ENCODE peak calls at places on chromosomes 3 and 15, in eight cellular contexts. H is Panc1; E is breast epithelium; A is cardiac fibroblast; V is mucosa of descending colon; S is GM06990; C is CD4-positive, alpha-beta T cell; P is dorsolateral prefrontal cortex. I is an unnamed sample.

GRCh38 chr15:51076898-51077564 is 17.7 kb downstream of the TNFAIP8L3 start:
- DNase-seq in V (peak), E (no peak), A (peak), P (no peak), S (peak), C (no peak), H (no peak), I (no peak)

GRCh38 chr3:183475019-183475418 is 46.6 kb upstream of the MCF2L2 start:
- DNase-seq in E (no peak), P (no peak), A (peak), V (no peak), H (no peak), C (no peak), S (no peak), I (no peak)

GRCh38 chr15:69897471-69898237 is 200.1 kb downstream of the TLE3 start:
- DNase-seq in H (no peak), A (no peak), S (no peak), C (no peak), E (no peak), P (no peak), V (no peak), I (no peak)

GRCh38 chr3:184712579-184713355 is 903 bp upstream of the MAGEF1 start:
- DNase-seq in V (no peak), P (no peak), H (no peak), S (no peak), E (no peak), C (no peak), A (no peak), I (no peak)

GRCh38 chr15:42145546-42146455 is 10.6 kb downstream of the PLA2G4F start:
- DNase-seq in E (peak), A (no peak), S (no peak), P (no peak), C (no peak), H (no peak), V (no peak), I (no peak)

GRCh38 chr15:70164910-70165791 is 67.4 kb upstream of the TLE3 start:
- DNase-seq in E (peak), C (no peak), V (no peak), S (no peak), A (no peak), H (no peak), P (no peak), I (no peak)

GRCh38 chr15:33013827-33014445 is 180.6 kb downstream of the FMN1 start:
- DNase-seq in C (no peak), P (no peak), H (peak), A (peak), V (no peak), S (no peak), E (no peak), I (no peak)

GRCh38 chr15:88174571-88174970 is 82.0 kb downstream of the NTRK3 start:
- DNase-seq in V (no peak), H (no peak), A (no peak), C (no peak), S (no peak), P (no peak), E (no peak), I (no peak)

GRCh38 chr3:52128118-52128683 is 26.0 kb downstream of the POC1A start:
- DNase-seq in S (no peak), E (no peak), H (peak), P (no peak), C (no peak), V (no peak), A (peak), I (no peak)

GRCh38 chr3:20123121-20123652 is 62.8 kb downstream of the SGO1 start:
- DNase-seq in A (no peak), C (no peak), S (no peak), H (no peak), P (no peak), E (no peak), V (no peak), I (no peak)

GRCh38 chr3:159238646-159239045 is 436.8 kb downstream of the MFSD1 start:
- DNase-seq in P (no peak), E (no peak), H (no peak), A (no peak), C (no peak), V (no peak), S (no peak), I (no peak)

GRCh38 chr15:85837011-85837433 is 42.3 kb upstream of the KLHL25 start:
- DNase-seq in P (no peak), A (no peak), E (no peak), V (peak), C (no peak), S (no peak), H (peak), I (no peak)

GRCh38 chr3:33749546-33750215 is 31.6 kb upstream of the CLASP2 start:
- DNase-seq in C (no peak), E (no peak), A (peak), S (no peak), H (no peak), V (no peak), P (no peak), I (no peak)

GRCh38 chr15:48978638-48979037 is 14.9 kb upstream of the SHC4 start:
- DNase-seq in C (no peak), E (no peak), V (no peak), P (no peak), A (no peak), H (no peak), S (no peak), I (no peak)

GRCh38 chr3:53817809-53818208 is 28.4 kb downstream of the CHDH start:
- DNase-seq in P (no peak), E (no peak), S (no peak), C (no peak), A (no peak), H (no peak), V (no peak), I (no peak)

GRCh38 chr15:31434418-31435255 is 108.0 kb downstream of the KLF13 start:
- DNase-seq in P (no peak), A (peak), S (peak), H (no peak), V (peak), C (no peak), E (no peak), I (peak)

GRCh38 chr3:71537211-71537611 is 46.3 kb downstream of the FOXP1 start:
- DNase-seq in P (no peak), C (no peak), E (no peak), H (no peak), V (no peak), S (no peak), A (peak), I (no peak)

GRCh38 chr3:23548706-23549105 is 257.0 kb upstream of the UBE2E1 start:
- DNase-seq in H (no peak), S (no peak), P (no peak), C (no peak), E (no peak), A (peak), V (no peak), I (no peak)

GRCh38 chr3:69386535-69387385 is 872 bp upstream of the FRMD4B start:
- DNase-seq in H (no peak), S (no peak), V (no peak), A (no peak), C (no peak), P (no peak), E (no peak), I (no peak)

GRCh38 chr3:71369733-71370391 is 213.7 kb downstream of the FOXP1 start:
- DNase-seq in S (no peak), H (no peak), V (no peak), A (peak), C (no peak), E (no peak), P (no peak), I (no peak)

GRCh38 chr15:52143862-52144261 is 31.3 kb upstream of the BCL2L10 start:
- DNase-seq in V (no peak), H (no peak), S (no peak), P (no peak), A (peak), C (no peak), E (no peak), I (no peak)

GRCh38 chr3:120907659-120908029 is 361 bp upstream of the STXBP5L start:
- DNase-seq in C (no peak), P (no peak), S (no peak), V (no peak), E (no peak), H (no peak), A (no peak), I (no peak)

GRCh38 chr3:59555593-59556315 is 505.9 kb upstream of the CFAP20DC start:
- DNase-seq in V (no peak), P (no peak), C (no peak), S (no peak), A (peak), H (no peak), E (no peak), I (no peak)

GRCh38 chr3:133469140-133469731 is 69.4 kb downstream of the BFSP2 start:
- DNase-seq in V (no peak), P (no peak), C (no peak), E (no peak), H (no peak), S (no peak), A (peak), I (no peak)

GRCh38 chr15:83887404-83887803 is 233.5 kb downstream of the ADAMTSL3 start:
- DNase-seq in C (no peak), A (no peak), H (no peak), E (no peak), P (no peak), S (no peak), V (no peak), I (no peak)

GRCh38 chr15:70611286-70611685 is 152.1 kb downstream of the UACA start:
- DNase-seq in C (no peak), A (no peak), V (no peak), E (no peak), S (no peak), H (no peak), P (no peak), I (no peak)

GRCh38 chr15:88246666-88247446 is 9.7 kb downstream of the NTRK3 start:
- DNase-seq in C (peak), A (peak), V (peak), E (peak), S (peak), H (peak), P (peak), I (peak)

GRCh38 chr15:98648654-98649537 is 557 bp downstream of the IGF1R start:
- DNase-seq in E (no peak), H (no peak), C (peak), V (peak), A (peak), S (peak), P (no peak), I (no peak)
- TF ChIP-seq CTCF in E (no peak), H (peak), C (no peak), V (peak), A (no peak), S (peak), P (no peak), I (no peak)

GRCh38 chr15:72495007-72495406 is 20.9 kb downstream of the ARIH1 start:
- DNase-seq in S (no peak), H (no peak), C (no peak), E (no peak), P (no peak), A (no peak), V (no peak), I (no peak)
- TF ChIP-seq CTCF in S (no peak), H (no peak), C (no peak), E (no peak), P (no peak), A (no peak), V (no peak), I (no peak)

DNA sequence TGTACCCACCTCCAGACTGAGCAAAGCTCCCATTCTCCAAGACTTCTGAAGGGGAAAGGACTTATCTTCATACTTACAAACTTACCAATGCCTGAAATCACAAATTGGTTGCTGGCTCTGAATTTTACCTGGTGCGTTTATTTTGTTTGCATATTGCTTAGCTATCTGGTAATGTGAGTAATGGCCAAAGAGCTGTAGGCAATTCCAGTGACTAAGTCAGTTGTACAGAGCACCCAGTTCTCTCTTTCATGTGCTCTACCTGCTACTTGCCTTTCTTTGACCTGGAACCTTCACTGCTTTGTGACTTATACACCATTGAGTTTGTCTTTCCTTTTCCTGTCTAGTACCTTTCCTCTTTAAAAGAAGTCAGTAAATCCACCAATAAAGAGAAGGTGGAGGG is 755.9 kb upstream of the LMCD1 start:
- DNase-seq in H (no peak), E (no peak), C (no peak), A (no peak), V (no peak), P (no peak), S (no peak), I (no peak)
- TF ChIP-seq CTCF in H (no peak), E (no peak), C (no peak), A (no peak), V (no peak), P (no peak), S (no peak), I (no peak)

GRCh38 chr3:135792174-135792573 is 173.4 kb upstream of the PPP2R3A start:
- DNase-seq in C (no peak), E (no peak), V (no peak), H (no peak), S (no peak), A (no peak), P (no peak), I (no peak)
- TF ChIP-seq CTCF in C (no peak), E (no peak), V (no peak), H (peak), S (peak), A (no peak), P (no peak), I (no peak)

DNA sequence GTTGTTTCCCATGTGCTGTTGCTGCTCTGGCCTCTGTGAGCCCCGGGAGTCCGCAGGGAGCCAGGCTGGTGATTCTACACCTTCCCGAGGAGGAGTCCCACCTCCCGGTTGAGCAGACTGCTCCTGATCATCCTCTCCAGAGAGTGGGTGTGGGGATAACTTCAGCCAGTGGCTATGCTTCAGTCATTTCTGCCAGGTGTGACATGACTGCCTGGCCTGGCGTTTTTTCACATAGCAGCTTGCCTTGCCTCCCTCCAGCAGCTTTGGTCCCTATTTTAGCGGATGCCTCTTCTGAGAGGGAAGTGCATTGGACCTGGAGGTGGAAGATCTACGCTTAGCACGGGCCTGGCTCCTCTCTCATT is 1.6 kb downstream of the GHRL start:
- DNase-seq in S (no peak), V (no peak), A (no peak), E (no peak), H (no peak), P (no peak), C (no peak), I (no peak)
- TF ChIP-seq CTCF in S (no peak), V (no peak), A (no peak), E (no peak), H (no peak), P (no peak), C (no peak), I (no peak)

DNA sequence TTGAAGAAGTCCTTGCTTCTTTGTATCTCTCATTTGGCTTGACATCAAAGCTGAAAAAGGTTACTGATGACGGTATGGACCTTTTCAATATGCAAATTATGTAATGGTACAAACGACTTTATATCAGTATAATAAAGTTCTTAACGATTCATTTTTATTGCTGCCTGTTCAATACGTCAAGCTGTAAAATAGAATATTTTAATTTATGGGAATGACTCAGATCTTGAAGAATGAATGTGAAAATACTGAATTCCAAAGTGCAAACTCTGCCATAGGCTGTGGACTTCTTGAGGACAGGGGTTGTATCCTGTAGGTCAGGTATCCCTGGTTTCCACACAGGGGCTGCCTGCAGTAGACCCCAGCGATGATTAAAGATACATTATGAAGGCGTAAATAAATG is 156.3 kb downstream of the PLCL2 start:
- DNase-seq in S (no peak), A (no peak), H (no peak), P (no peak), C (no peak), V (no peak), E (no peak), I (no peak)
- TF ChIP-seq CTCF in S (no peak), A (no peak), H (no peak), P (no peak), C (no peak), V (no peak), E (no peak), I (no peak)

GRCh38 chr3:157056035-157056434 is 103.9 kb downstream of the CCNL1 start:
- DNase-seq in E (no peak), S (no peak), C (no peak), A (no peak), P (no peak), V (no peak), H (no peak), I (no peak)
- TF ChIP-seq CTCF in E (no peak), S (no peak), C (no peak), A (no peak), P (no peak), V (no peak), H (no peak), I (no peak)

I was measured in GM12864.